ENCODE peak calls at places on chromosomes 3 and 15, in ten cellular contexts. Q is fibroblast of lung, E is IMR-90, V is neural progenitor cell, B is kidney, P is neuronal stem cell, H is MM.1S, N is GM23248, C is endodermal cell, G is SK-N-MC. J is an unnamed sample.

GRCh38 chr15:29050870-29051269 is 165.1 kb downstream of the APBA2 start:
- DNase-seq in Q (peak), E (peak), V (no peak), B (no peak), P (no peak), H (no peak), N (peak), C (peak), G (no peak), J (no peak)

GRCh38 chr15:45048784-45049631 is 26.0 kb downstream of the SORD start:
- DNase-seq in Q (no peak), E (peak), V (no peak), B (no peak), P (no peak), H (peak), N (no peak), C (peak), G (no peak), J (no peak)

GRCh38 chr15:92949604-92950249 is 49.6 kb downstream of the CHD2 start:
- DNase-seq in Q (peak), E (no peak), V (peak), B (no peak), P (no peak), H (no peak), N (no peak), C (no peak), G (no peak), J (peak)

GRCh38 chr3:34886443-34886842 is 752.9 kb upstream of the ARPP21 start:
- DNase-seq in Q (no peak), E (no peak), V (no peak), B (no peak), P (no peak), H (no peak), N (no peak), C (no peak), G (no peak), J (no peak)

GRCh38 chr15:101017041-101017754 is 98.0 kb downstream of the LRRK1 start:
- DNase-seq in Q (no peak), E (peak), V (peak), B (peak), P (no peak), H (no peak), N (no peak), C (peak), G (no peak), J (no peak)

GRCh38 chr3:117706731-117707130 is 997.2 kb downstream of the TUSC7 start:
- DNase-seq in Q (no peak), E (no peak), V (no peak), B (no peak), P (no peak), H (no peak), N (peak), C (no peak), G (no peak), J (no peak)

GRCh38 chr3:119596392-119596791 is 1.3 kb upstream of the PLA1A start:
- DNase-seq in Q (no peak), E (no peak), V (no peak), B (no peak), P (no peak), H (no peak), N (no peak), C (no peak), G (no peak), J (no peak)

GRCh38 chr15:49137861-49138260 is 17.5 kb downstream of the COPS2 start:
- DNase-seq in Q (no peak), E (peak), V (no peak), B (no peak), P (no peak), H (no peak), N (peak), C (no peak), G (no peak), J (no peak)

GRCh38 chr3:9247361-9248231 is 1.9 kb downstream of the SRGAP3 start:
- DNase-seq in Q (no peak), E (no peak), V (peak), B (peak), P (no peak), H (no peak), N (peak), C (peak), G (no peak), J (no peak)

GRCh38 chr3:36663666-36664291 is 100.6 kb downstream of the DCLK3 start:
- DNase-seq in Q (peak), E (peak), V (no peak), B (no peak), P (no peak), H (no peak), N (peak), C (no peak), G (no peak), J (no peak)

GRCh38 chr15:69532066-69532465 is 79.4 kb downstream of the RPLP1 start:
- DNase-seq in Q (no peak), E (no peak), V (no peak), B (no peak), P (no peak), H (no peak), N (no peak), C (no peak), G (peak), J (no peak)

GRCh38 chr3:141499304-141499703 is 12.5 kb downstream of the RASA2 start:
- DNase-seq in Q (no peak), E (no peak), V (no peak), B (no peak), P (no peak), H (no peak), N (no peak), C (no peak), G (no peak), J (no peak)

GRCh38 chr15:60493166-60493565 is 14.2 kb upstream of the ICE2 start:
- DNase-seq in Q (no peak), E (no peak), V (no peak), B (no peak), P (no peak), H (no peak), N (no peak), C (no peak), G (no peak), J (no peak)

GRCh38 chr3:141051641-141052569 is 758 bp downstream of the SPSB4 start:
- DNase-seq in Q (peak), E (peak), V (peak), B (peak), P (peak), H (no peak), N (no peak), C (peak), G (no peak), J (no peak)

GRCh38 chr3:102089182-102089581 is 239.9 kb downstream of the NFKBIZ start:
- DNase-seq in Q (no peak), E (no peak), V (no peak), B (no peak), P (no peak), H (no peak), N (no peak), C (no peak), G (no peak), J (no peak)

GRCh38 chr3:121542924-121543323 is 2.9 kb downstream of the POLQ start:
- DNase-seq in Q (no peak), E (no peak), V (no peak), B (no peak), P (no peak), H (no peak), N (peak), C (no peak), G (no peak), J (no peak)

GRCh38 chr15:73957785-73958184 is 31.5 kb downstream of the LOXL1 start:
- DNase-seq in Q (no peak), E (no peak), V (no peak), B (no peak), P (no peak), H (no peak), N (no peak), C (no peak), G (no peak), J (no peak)

GRCh38 chr15:42734076-42734672 is 2.8 kb downstream of the CDAN1 start:
- DNase-seq in Q (no peak), E (no peak), V (no peak), B (no peak), P (no peak), H (no peak), N (no peak), C (no peak), G (no peak), J (no peak)

GRCh38 chr3:193942516-193943055 is 193.4 kb upstream of the HES1 start:
- DNase-seq in Q (no peak), E (no peak), V (peak), B (no peak), P (no peak), H (no peak), N (no peak), C (no peak), G (no peak), J (no peak)

GRCh38 chr3:43693594-43693993 is 2.9 kb downstream of the ABHD5 start:
- DNase-seq in Q (no peak), E (no peak), V (no peak), B (no peak), P (no peak), H (no peak), N (peak), C (no peak), G (no peak), J (peak)

GRCh38 chr15:81012588-81012987 is 11.9 kb downstream of the TLNRD1 start:
- DNase-seq in Q (no peak), E (no peak), V (no peak), B (no peak), P (no peak), H (no peak), N (no peak), C (no peak), G (no peak), J (no peak)

GRCh38 chr15:49135342-49135857 is 20.0 kb downstream of the COPS2 start:
- DNase-seq in Q (no peak), E (peak), V (no peak), B (no peak), P (no peak), H (no peak), N (peak), C (no peak), G (no peak), J (no peak)

GRCh38 chr15:64683378-64683777 is 92.0 kb downstream of the RBPMS2 start:
- DNase-seq in Q (no peak), E (no peak), V (no peak), B (no peak), P (no peak), H (no peak), N (no peak), C (no peak), G (no peak), J (no peak)

GRCh38 chr3:13671536-13672233 is 122.8 kb downstream of the FBLN2 start:
- DNase-seq in Q (no peak), E (no peak), V (no peak), B (no peak), P (no peak), H (no peak), N (peak), C (no peak), G (no peak), J (no peak)

GRCh38 chr15:73941044-73941443 is 14.8 kb downstream of the LOXL1 start:
- DNase-seq in Q (peak), E (peak), V (no peak), B (peak), P (no peak), H (no peak), N (peak), C (no peak), G (no peak), J (no peak)

GRCh38 chr15:38069506-38069905 is 135.1 kb downstream of the TMCO5A start:
- DNase-seq in Q (peak), E (peak), V (peak), B (no peak), P (no peak), H (no peak), N (peak), C (no peak), G (peak), J (peak)

GRCh38 chr15:38070778-38071177 is 136.3 kb downstream of the TMCO5A start:
- DNase-seq in Q (no peak), E (peak), V (no peak), B (no peak), P (no peak), H (no peak), N (no peak), C (no peak), G (no peak), J (no peak)

GRCh38 chr15:38068600-38068999 is 134.2 kb downstream of the TMCO5A start:
- DNase-seq in Q (no peak), E (no peak), V (peak), B (no peak), P (no peak), H (no peak), N (peak), C (no peak), G (no peak), J (no peak)

GRCh38 chr15:38066612-38067011 is 132.2 kb downstream of the TMCO5A start:
- DNase-seq in Q (no peak), E (no peak), V (no peak), B (no peak), P (no peak), H (no peak), N (no peak), C (no peak), G (no peak), J (no peak)

GRCh38 chr15:38069001-38069400 is 134.6 kb downstream of the TMCO5A start:
- DNase-seq in Q (peak), E (peak), V (peak), B (no peak), P (no peak), H (peak), N (peak), C (no peak), G (peak), J (peak)
- H3K9ac ChIP-seq in Q (no peak), E (peak), V (no peak), B (no peak), P (no peak), H (peak), N (peak), C (no peak), G (peak), J (peak)

GRCh38 chr3:70982274-70982673 is 601.3 kb downstream of the FOXP1 start:
- DNase-seq in Q (no peak), E (no peak), V (no peak), B (no peak), P (no peak), H (peak), N (peak), C (no peak), G (no peak), J (no peak)
- H3K4me3 ChIP-seq in Q (no peak), E (no peak), V (no peak), B (no peak), P (no peak), H (peak), N (peak), C (no peak), G (no peak), J (no peak)

GRCh38 chr3:53132347-53132746 is 2.1 kb upstream of the RFT1 start:
- DNase-seq in Q (no peak), E (no peak), V (no peak), B (no peak), P (no peak), H (no peak), N (no peak), C (no peak), G (no peak), J (no peak)

GRCh38 chr3:53126646-53127045 is 3.6 kb downstream of the RFT1 start:
- DNase-seq in Q (no peak), E (no peak), V (no peak), B (no peak), P (no peak), H (no peak), N (no peak), C (no peak), G (no peak), J (no peak)

GRCh38 chr3:53131136-53131495 is 881 bp upstream of the RFT1 start:
- DNase-seq in Q (no peak), E (no peak), V (no peak), B (no peak), P (no peak), H (no peak), N (peak), C (no peak), G (no peak), J (no peak)

GRCh38 chr3:53129344-53129743 is 891 bp downstream of the RFT1 start:
- DNase-seq in Q (no peak), E (no peak), V (no peak), B (no peak), P (no peak), H (no peak), N (no peak), C (no peak), G (no peak), J (no peak)

GRCh38 chr3:53130179-53131135 is at the start of gene RFT1:
- DNase-seq in Q (peak), E (peak), V (peak), B (peak), P (peak), H (peak), N (peak), C (peak), G (peak), J (no peak)
- H3K9ac ChIP-seq in Q (peak), E (peak), V (peak), B (peak), P (peak), H (peak), N (peak), C (peak), G (peak), J (peak)

DNA sequence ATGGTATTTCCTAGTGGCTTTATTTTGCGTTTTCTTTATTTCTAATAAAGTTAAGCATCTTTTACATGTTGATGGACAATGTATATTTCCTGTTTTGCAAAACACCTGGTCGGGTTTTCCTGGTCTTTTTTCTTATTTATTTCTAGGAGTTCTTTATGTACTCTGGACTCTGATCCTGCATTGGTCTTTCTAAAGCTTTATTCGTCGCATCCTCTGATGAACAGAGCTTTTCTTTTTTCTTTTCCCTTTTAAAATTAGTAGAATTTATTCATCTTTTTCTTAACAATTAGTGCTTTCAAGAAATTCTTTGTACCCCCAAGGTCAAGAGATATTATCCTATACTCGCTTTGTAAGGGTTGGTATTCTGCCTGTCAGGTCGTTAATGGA is 32.2 kb downstream of the ZDHHC19 start:
- DNase-seq in Q (no peak), E (no peak), V (no peak), B (no peak), P (no peak), H (no peak), N (no peak), C (no peak), G (no peak), J (no peak)
- H3K4me3 ChIP-seq in Q (no peak), E (no peak), V (no peak), B (no peak), P (no peak), H (no peak), N (no peak), C (no peak), G (no peak), J (no peak)

GRCh38 chr15:98663045-98663444 is 14.7 kb downstream of the IGF1R start:
- DNase-seq in Q (no peak), E (no peak), V (no peak), B (no peak), P (no peak), H (no peak), N (no peak), C (peak), G (no peak), J (no peak)

GRCh38 chr15:98660055-98660454 is 11.7 kb downstream of the IGF1R start:
- DNase-seq in Q (no peak), E (no peak), V (no peak), B (no peak), P (no peak), H (no peak), N (no peak), C (no peak), G (no peak), J (no peak)

GRCh38 chr15:98666441-98666840 is 18.1 kb downstream of the IGF1R start:
- DNase-seq in Q (no peak), E (no peak), V (no peak), B (no peak), P (no peak), H (no peak), N (no peak), C (peak), G (no peak), J (no peak)

GRCh38 chr15:98666841-98667240 is 18.5 kb downstream of the IGF1R start:
- DNase-seq in Q (no peak), E (no peak), V (no peak), B (no peak), P (no peak), H (no peak), N (no peak), C (peak), G (no peak), J (no peak)

DNA sequence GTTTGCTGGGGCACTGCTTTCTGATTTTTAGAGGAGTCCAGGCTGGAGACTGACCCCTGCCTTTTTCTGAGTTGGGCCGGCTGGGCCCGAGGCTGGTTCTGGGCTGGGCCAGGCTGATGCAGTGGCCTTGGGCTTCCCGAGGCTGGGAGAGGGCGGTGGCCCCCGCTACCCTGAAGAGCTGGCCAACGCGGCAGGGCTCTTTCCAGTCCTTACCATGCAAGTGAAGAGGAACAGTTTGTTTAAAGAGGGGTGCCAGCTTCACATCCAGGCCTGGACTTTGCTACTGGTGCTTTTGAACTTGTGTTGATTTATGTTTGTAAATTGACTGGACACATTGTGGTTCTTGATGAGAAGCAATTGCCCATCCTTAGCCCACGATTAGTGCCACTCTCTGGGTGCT is 15.3 kb downstream of the IGF1R start:
- DNase-seq in Q (no peak), E (no peak), V (no peak), B (no peak), P (no peak), H (no peak), N (no peak), C (peak), G (no peak), J (no peak)
- H3K9ac ChIP-seq in Q (no peak), E (no peak), V (no peak), B (no peak), P (no peak), H (no peak), N (no peak), C (no peak), G (no peak), J (no peak)

DNA sequence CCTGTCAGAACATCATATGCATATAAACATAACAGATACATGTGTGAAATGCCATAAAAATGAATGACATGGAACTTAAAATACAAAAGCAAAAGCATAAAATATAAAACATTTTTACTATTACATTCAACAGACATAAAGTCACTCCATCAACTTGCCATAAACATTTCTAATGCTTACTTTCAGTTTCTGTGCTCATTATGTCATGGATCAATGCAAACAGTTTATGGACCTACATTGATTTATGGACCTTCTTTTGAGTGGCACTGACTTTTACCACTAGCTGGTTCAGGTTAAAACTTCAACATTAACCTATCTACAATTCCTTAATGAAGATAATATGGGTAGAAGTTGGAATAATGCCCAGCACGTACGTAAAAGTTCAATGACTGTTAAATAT is 577.4 kb upstream of the LMCD1 start:
- DNase-seq in Q (no peak), E (no peak), V (no peak), B (no peak), P (no peak), H (no peak), N (no peak), C (no peak), G (no peak), J (no peak)
- H3K4me3 ChIP-seq in Q (no peak), E (no peak), V (no peak), B (no peak), P (no peak), H (no peak), N (no peak), C (no peak), G (no peak), J (no peak)

DNA sequence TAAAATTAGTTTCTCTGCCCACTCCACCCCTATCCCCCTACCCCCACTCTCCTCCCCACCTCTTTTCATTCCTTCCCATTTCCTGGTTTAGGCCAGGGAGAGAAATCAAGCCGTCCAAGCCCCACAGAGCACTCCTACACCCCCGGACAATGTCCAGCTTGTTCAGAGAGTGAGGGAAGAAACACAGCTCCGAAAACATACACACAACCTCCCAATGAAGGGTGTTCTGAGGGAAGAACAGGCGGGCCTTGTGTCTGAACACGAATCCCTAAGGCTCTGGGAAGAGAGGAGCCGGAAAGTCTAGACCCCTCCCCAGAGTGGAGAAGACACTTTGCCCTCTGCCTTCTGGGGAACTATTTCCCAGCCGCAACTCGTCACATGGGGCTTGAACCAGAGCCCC is 30.5 kb downstream of the ACAN start:
- DNase-seq in Q (no peak), E (no peak), V (no peak), B (no peak), P (no peak), H (no peak), N (no peak), C (no peak), G (no peak), J (no peak)
- H3K9ac ChIP-seq in Q (no peak), E (no peak), V (no peak), B (no peak), P (no peak), H (no peak), N (no peak), C (no peak), G (peak), J (no peak)

GRCh38 chr15:75030424-75030823 is 7.0 kb downstream of the PPCDC start:
- DNase-seq in Q (no peak), E (no peak), V (no peak), B (no peak), P (no peak), H (no peak), N (no peak), C (no peak), G (no peak), J (no peak)
- H3K4me3 ChIP-seq in Q (no peak), E (no peak), V (no peak), B (no peak), P (no peak), H (no peak), N (no peak), C (no peak), G (peak), J (no peak)

GRCh38 chr3:47010910-47011309 is 31.4 kb downstream of the NBEAL2 start:
- DNase-seq in Q (no peak), E (no peak), V (no peak), B (peak), P (no peak), H (no peak), N (no peak), C (no peak), G (no peak), J (no peak)
- H3K9ac ChIP-seq in Q (no peak), E (no peak), V (no peak), B (no peak), P (no peak), H (no peak), N (no peak), C (no peak), G (no peak), J (no peak)